ENCODE peak calls at places on chromosomes 12 and 14, in four cellular contexts. I is brain microvascular endothelial cell; Y is AG09309; U is CD8-positive, alpha-beta memory T cell. J is an unnamed sample.

GRCh38 chr12:116314477-116314876 is 37.0 kb upstream of the MED13L start:
- DNase-seq in I (no peak), Y (no peak), U (no peak), J (no peak)

GRCh38 chr14:73258845-73259611 is 21.7 kb downstream of the PAPLN start:
- DNase-seq in I (no peak), Y (no peak), U (no peak), J (no peak)

GRCh38 chr12:91225316-91225715 is 42.7 kb upstream of the DCN start:
- DNase-seq in I (no peak), Y (no peak), U (no peak), J (no peak)

GRCh38 chr12:81330480-81330879 is 252.6 kb downstream of the ACSS3 start:
- DNase-seq in I (peak; percentile 22), Y (no peak), U (no peak), J (no peak)

GRCh38 chr14:89730692-89731091 is 223.8 kb downstream of the EFCAB11 start:
- DNase-seq in I (no peak), Y (no peak), U (no peak), J (no peak)

GRCh38 chr14:63654346-63654745 is 12.7 kb upstream of the WDR89 start:
- DNase-seq in I (no peak), Y (peak; percentile 63), U (no peak), J (no peak)

GRCh38 chr12:34398366-34398705 is 376.0 kb downstream of the ALG10 start:
- DNase-seq in I (no peak), Y (no peak), U (peak; percentile 0), J (no peak)

GRCh38 chr12:8675471-8676083 is 13.0 kb upstream of the MFAP5 start:
- DNase-seq in I (no peak), Y (no peak), U (no peak), J (no peak)

GRCh38 chr14:79587194-79587593 is 624.1 kb downstream of the DIO2 start:
- DNase-seq in I (no peak), Y (no peak), U (no peak), J (no peak)

GRCh38 chr12:1816730-1817094 is 3.7 kb upstream of the LRTM2 start:
- DNase-seq in I (no peak), Y (no peak), U (no peak), J (no peak)

GRCh38 chr12:99769581-99769980 is 122.0 kb downstream of the GARIN6 start:
- DNase-seq in I (no peak), Y (no peak), U (no peak), J (no peak)

GRCh38 chr12:123896786-123897185 is 75.8 kb downstream of the CCDC92 start:
- DNase-seq in I (no peak), Y (peak; percentile 75), U (no peak), J (no peak)
- H3K4me3 ChIP-seq in I (no peak overlapping the region), Y (peak overlapping the region; percentile 24), U (no peak overlapping the region), J (no peak overlapping the region)

DNA sequence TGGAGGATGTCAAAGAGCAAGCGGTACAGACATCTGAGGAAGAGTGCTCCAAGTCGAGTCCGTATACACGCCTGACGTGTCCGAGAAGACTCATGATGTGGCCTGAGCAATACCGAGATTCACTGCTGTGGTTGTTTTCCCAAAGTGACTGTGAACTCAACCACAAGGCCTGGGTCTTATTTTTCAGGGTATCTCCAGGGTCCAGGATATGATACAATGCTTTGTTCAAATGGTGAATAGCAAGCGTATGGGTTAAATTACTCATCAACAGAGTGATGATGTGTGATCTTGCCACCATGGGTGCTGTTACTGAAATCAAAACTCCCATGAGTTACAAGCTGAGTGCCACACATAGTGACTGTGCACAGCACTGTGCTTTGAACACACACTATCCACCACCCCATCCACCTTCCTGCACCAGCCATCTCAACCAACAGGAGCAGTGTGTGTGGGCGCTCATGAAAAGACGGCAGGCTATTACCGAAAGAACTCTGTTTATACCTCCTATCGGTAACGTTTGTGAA is 109.6 kb downstream of the BCAT1 start:
- DNase-seq in I (peak; percentile 84), Y (no peak), U (no peak), J (no peak)
- H3K4me3 ChIP-seq in I (no peak overlapping the region), Y (no peak overlapping the region), U (peak overlapping the region; percentile 38), J (no peak overlapping the region)

GRCh38 chr14:101018561-101019290 is 115.2 kb upstream of the RTL1 start:
- DNase-seq in I (no peak), Y (no peak), U (no peak), J (no peak)
- H3K4me3 ChIP-seq in I (no peak overlapping the region), Y (no peak overlapping the region), U (no peak overlapping the region), J (no peak overlapping the region)

GRCh38 chr14:29236848-29237247 is 470.3 kb downstream of the FOXG1 start:
- DNase-seq in I (no peak), Y (no peak), U (no peak), J (no peak)
- H3K4me3 ChIP-seq in I (peak overlapping the region; percentile 15), Y (no peak overlapping the region), U (no peak overlapping the region), J (no peak overlapping the region)

DNA sequence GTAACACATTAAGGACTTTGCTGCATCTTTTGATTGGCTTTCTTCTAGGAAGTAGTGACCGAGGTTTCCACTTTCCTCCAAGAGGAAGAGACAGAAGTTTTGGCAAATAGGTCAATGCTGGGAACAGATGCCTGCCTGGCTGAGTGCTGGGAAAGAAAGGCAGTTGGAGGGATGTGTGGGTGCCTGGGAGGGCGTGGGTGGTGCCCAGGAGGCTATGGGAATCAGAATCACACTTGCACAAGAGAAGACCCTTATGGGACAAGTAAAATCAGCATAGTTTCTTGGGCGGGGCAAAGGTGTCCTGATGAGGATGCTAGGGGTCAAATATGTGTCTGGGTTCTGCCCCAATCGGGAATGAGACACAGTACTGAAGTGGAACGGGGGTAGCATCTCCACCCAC is 906 bp upstream of the ACADS start:
- DNase-seq in I (no peak), Y (no peak), U (no peak), J (no peak)
- H3K4me3 ChIP-seq in I (no peak overlapping the region), Y (no peak overlapping the region), U (no peak overlapping the region), J (no peak overlapping the region)

GRCh38 chr14:59166258-59166657 is 22.2 kb upstream of the DAAM1 start:
- DNase-seq in I (no peak), Y (no peak), U (no peak), J (no peak)

GRCh38 chr14:59155886-59156285 is 32.6 kb upstream of the DAAM1 start:
- DNase-seq in I (no peak), Y (no peak), U (no peak), J (no peak)

GRCh38 chr14:59160492-59160891 is 28.0 kb upstream of the DAAM1 start:
- DNase-seq in I (no peak), Y (no peak), U (no peak), J (no peak)

GRCh38 chr14:59159169-59159568 is 29.3 kb upstream of the DAAM1 start:
- DNase-seq in I (no peak), Y (no peak), U (no peak), J (no peak)

GRCh38 chr14:59161571-59162175 is 26.8 kb upstream of the DAAM1 start:
- DNase-seq in I (peak; percentile 88), Y (peak; percentile 55), U (no peak), J (peak; percentile 20)
- H3K4me3 ChIP-seq in I (peak overlapping the region; percentile 41), Y (peak overlapping the region; percentile 24), U (no peak overlapping the region), J (no peak overlapping the region)

GRCh38 chr12:11827096-11827841 is 177.8 kb downstream of the ETV6 start:
- DNase-seq in I (no peak), Y (no peak), U (no peak), J (no peak)
- H3K4me3 ChIP-seq in I (no peak overlapping the region), Y (no peak overlapping the region), U (no peak overlapping the region), J (no peak overlapping the region)

GRCh38 chr12:89461190-89461589 is 63.4 kb downstream of the GALNT4 start:
- DNase-seq in I (peak; percentile 56), Y (no peak), U (no peak), J (no peak)

GRCh38 chr12:89464974-89465592 is 59.5 kb downstream of the GALNT4 start:
- DNase-seq in I (no peak), Y (no peak), U (no peak), J (no peak)

GRCh38 chr12:89456565-89456964 is 68.0 kb downstream of the GALNT4 start:
- DNase-seq in I (no peak), Y (no peak), U (no peak), J (no peak)

GRCh38 chr12:89461649-89462612 is 62.7 kb downstream of the GALNT4 start:
- DNase-seq in I (no peak), Y (peak; percentile 70), U (no peak), J (peak; percentile 60)
- H3K4me3 ChIP-seq in I (no peak overlapping the region), Y (no peak overlapping the region), U (no peak overlapping the region), J (no peak overlapping the region)

J was measured in Jurkat, Clone E6-1.